ENCODE peak calls at places on chromosomes 16 and 17, in ten cellular contexts. One of them, this sample, is unnamed.

GRCh38 chr17:81018044-81018802 is 16.7 kb upstream of the BAIAP2 start:
- DNase-seq in left colon: no peak
- DNase-seq in uterus: peak
- DNase-seq in ascending aorta: no peak
- DNase-seq in naive thymus-derived CD8-positive, alpha-beta T cell: no peak
- DNase-seq in pancreas: no peak
- DNase-seq in GM12864: no peak
- DNase-seq in stimulated activated CD4-positive, alpha-beta T cell treated with anti-CD3 and anti-CD28 coated beads, Interleukin-2, amount 100 ng/mL, for 24 hours: peak
- DNase-seq in NCI-H1092 treated with DMSO at 0.1 percent for 48 hours: peak
- DNase-seq in hypothalamus: no peak
- DNase-seq in this sample: peak

GRCh38 chr17:74561580-74561979 is 5.7 kb downstream of the CD300H start:
- DNase-seq in left colon: no peak
- DNase-seq in uterus: no peak
- DNase-seq in ascending aorta: no peak
- DNase-seq in naive thymus-derived CD8-positive, alpha-beta T cell: no peak
- DNase-seq in pancreas: no peak
- DNase-seq in GM12864: no peak
- DNase-seq in stimulated activated CD4-positive, alpha-beta T cell treated with anti-CD3 and anti-CD28 coated beads, Interleukin-2, amount 100 ng/mL, for 24 hours: no peak
- DNase-seq in NCI-H1092 treated with DMSO at 0.1 percent for 48 hours: no peak
- DNase-seq in hypothalamus: no peak
- DNase-seq in this sample: no peak

GRCh38 chr16:71276589-71277334 is 12.4 kb downstream of the CMTR2 start:
- DNase-seq in left colon: no peak
- DNase-seq in uterus: no peak
- DNase-seq in ascending aorta: no peak
- DNase-seq in naive thymus-derived CD8-positive, alpha-beta T cell: no peak
- DNase-seq in pancreas: no peak
- DNase-seq in GM12864: no peak
- DNase-seq in stimulated activated CD4-positive, alpha-beta T cell treated with anti-CD3 and anti-CD28 coated beads, Interleukin-2, amount 100 ng/mL, for 24 hours: no peak
- DNase-seq in NCI-H1092 treated with DMSO at 0.1 percent for 48 hours: no peak
- DNase-seq in hypothalamus: no peak
- DNase-seq in this sample: no peak

GRCh38 chr17:45246861-45247428 is 14.9 kb downstream of the SPATA32 start:
- DNase-seq in left colon: peak
- DNase-seq in uterus: no peak
- DNase-seq in ascending aorta: no peak
- DNase-seq in naive thymus-derived CD8-positive, alpha-beta T cell: peak
- DNase-seq in pancreas: no peak
- DNase-seq in GM12864: no peak
- DNase-seq in stimulated activated CD4-positive, alpha-beta T cell treated with anti-CD3 and anti-CD28 coated beads, Interleukin-2, amount 100 ng/mL, for 24 hours: peak
- DNase-seq in NCI-H1092 treated with DMSO at 0.1 percent for 48 hours: no peak
- DNase-seq in hypothalamus: no peak
- DNase-seq in this sample: no peak

GRCh38 chr16:19014456-19014855 is 30.7 kb downstream of the TMC7 start:
- DNase-seq in left colon: peak
- DNase-seq in uterus: no peak
- DNase-seq in ascending aorta: no peak
- DNase-seq in naive thymus-derived CD8-positive, alpha-beta T cell: no peak
- DNase-seq in pancreas: no peak
- DNase-seq in GM12864: no peak
- DNase-seq in stimulated activated CD4-positive, alpha-beta T cell treated with anti-CD3 and anti-CD28 coated beads, Interleukin-2, amount 100 ng/mL, for 24 hours: no peak
- DNase-seq in NCI-H1092 treated with DMSO at 0.1 percent for 48 hours: no peak
- DNase-seq in hypothalamus: no peak
- DNase-seq in this sample: no peak

GRCh38 chr17:77365584-77366186 is 224.9 kb downstream of the SEC14L1 start:
- DNase-seq in left colon: peak
- DNase-seq in uterus: peak
- DNase-seq in ascending aorta: peak
- DNase-seq in naive thymus-derived CD8-positive, alpha-beta T cell: no peak
- DNase-seq in pancreas: peak
- DNase-seq in GM12864: no peak
- DNase-seq in stimulated activated CD4-positive, alpha-beta T cell treated with anti-CD3 and anti-CD28 coated beads, Interleukin-2, amount 100 ng/mL, for 24 hours: peak
- DNase-seq in NCI-H1092 treated with DMSO at 0.1 percent for 48 hours: peak
- DNase-seq in hypothalamus: no peak
- DNase-seq in this sample: no peak

GRCh38 chr17:27585153-27585681 is 45.8 kb upstream of the LGALS9 start:
- DNase-seq in left colon: no peak
- DNase-seq in uterus: no peak
- DNase-seq in ascending aorta: no peak
- DNase-seq in naive thymus-derived CD8-positive, alpha-beta T cell: no peak
- DNase-seq in pancreas: no peak
- DNase-seq in GM12864: no peak
- DNase-seq in stimulated activated CD4-positive, alpha-beta T cell treated with anti-CD3 and anti-CD28 coated beads, Interleukin-2, amount 100 ng/mL, for 24 hours: no peak
- DNase-seq in NCI-H1092 treated with DMSO at 0.1 percent for 48 hours: no peak
- DNase-seq in hypothalamus: no peak
- DNase-seq in this sample: no peak

GRCh38 chr17:59853168-59853918 is 39.4 kb downstream of the TUBD1 start:
- DNase-seq in left colon: peak
- DNase-seq in uterus: no peak
- DNase-seq in ascending aorta: no peak
- DNase-seq in naive thymus-derived CD8-positive, alpha-beta T cell: no peak
- DNase-seq in pancreas: no peak
- DNase-seq in GM12864: no peak
- DNase-seq in stimulated activated CD4-positive, alpha-beta T cell treated with anti-CD3 and anti-CD28 coated beads, Interleukin-2, amount 100 ng/mL, for 24 hours: peak
- DNase-seq in NCI-H1092 treated with DMSO at 0.1 percent for 48 hours: peak
- DNase-seq in hypothalamus: no peak
- DNase-seq in this sample: no peak

GRCh38 chr16:4684763-4685162 is 8.6 kb upstream of the NUDT16L1 start:
- DNase-seq in left colon: no peak
- DNase-seq in uterus: no peak
- DNase-seq in ascending aorta: no peak
- DNase-seq in naive thymus-derived CD8-positive, alpha-beta T cell: no peak
- DNase-seq in pancreas: no peak
- DNase-seq in GM12864: no peak
- DNase-seq in stimulated activated CD4-positive, alpha-beta T cell treated with anti-CD3 and anti-CD28 coated beads, Interleukin-2, amount 100 ng/mL, for 24 hours: no peak
- DNase-seq in NCI-H1092 treated with DMSO at 0.1 percent for 48 hours: no peak
- DNase-seq in hypothalamus: no peak
- DNase-seq in this sample: no peak

GRCh38 chr17:17675925-17676534 is 5.2 kb upstream of the RAI1 start:
- DNase-seq in left colon: peak
- DNase-seq in uterus: no peak
- DNase-seq in ascending aorta: no peak
- DNase-seq in naive thymus-derived CD8-positive, alpha-beta T cell: no peak
- DNase-seq in pancreas: no peak
- DNase-seq in GM12864: no peak
- DNase-seq in stimulated activated CD4-positive, alpha-beta T cell treated with anti-CD3 and anti-CD28 coated beads, Interleukin-2, amount 100 ng/mL, for 24 hours: no peak
- DNase-seq in NCI-H1092 treated with DMSO at 0.1 percent for 48 hours: no peak
- DNase-seq in hypothalamus: no peak
- DNase-seq in this sample: no peak